ENCODE peak calls at places on chromosomes 16 and 17, in ten cellular contexts. One of them, this sample, is unnamed.

GRCh38 chr17:12024332-12024731 is 3.7 kb downstream of the MAP2K4 start:
- DNase-seq in activated CD8-positive, alpha-beta T cell treated with anti-CD3 and anti-CD28 coated beads for 36 hours: no peak
- DNase-seq in body of pancreas: no peak
- DNase-seq in fibroblast of the aortic adventitia: peak; percentile 56
- DNase-seq in nephron progenitor cell: no peak
- DNase-seq in breast epithelium: no peak
- DNase-seq in fibroblast of mammary gland: peak; percentile 64
- DNase-seq in lung: no peak
- DNase-seq in endothelial cell: no peak
- DNase-seq in foreskin fibroblast: no peak
- DNase-seq in this sample: no peak

GRCh38 chr16:88651276-88651988 is 579 bp upstream of the CYBA start:
- DNase-seq in endothelial cell: peak; percentile 35
- DNase-seq in breast epithelium: no peak
- DNase-seq in body of pancreas: peak; percentile 60
- DNase-seq in nephron progenitor cell: peak; percentile 75
- DNase-seq in lung: peak; percentile 56
- DNase-seq in foreskin fibroblast: peak; percentile 22
- DNase-seq in fibroblast of mammary gland: no peak
- DNase-seq in activated CD8-positive, alpha-beta T cell treated with anti-CD3 and anti-CD28 coated beads for 36 hours: peak; percentile 96
- DNase-seq in fibroblast of the aortic adventitia: no peak
- DNase-seq in this sample: peak; percentile 94

GRCh38 chr17:39199673-39199985 is 454 bp upstream of the RPL19 start:
- DNase-seq in endothelial cell: no peak
- DNase-seq in body of pancreas: no peak
- DNase-seq in nephron progenitor cell: no peak
- DNase-seq in foreskin fibroblast: no peak
- DNase-seq in breast epithelium: no peak
- DNase-seq in lung: no peak
- DNase-seq in fibroblast of the aortic adventitia: no peak
- DNase-seq in activated CD8-positive, alpha-beta T cell treated with anti-CD3 and anti-CD28 coated beads for 36 hours: no peak
- DNase-seq in fibroblast of mammary gland: no peak
- DNase-seq in this sample: no peak

GRCh38 chr16:53714080-53715050 is 10.4 kb downstream of the FTO start:
- DNase-seq in lung: no peak
- DNase-seq in fibroblast of the aortic adventitia: peak; percentile 30
- DNase-seq in nephron progenitor cell: no peak
- DNase-seq in foreskin fibroblast: peak; percentile 38
- DNase-seq in activated CD8-positive, alpha-beta T cell treated with anti-CD3 and anti-CD28 coated beads for 36 hours: no peak
- DNase-seq in fibroblast of mammary gland: peak; percentile 55
- DNase-seq in breast epithelium: no peak
- DNase-seq in endothelial cell: no peak
- DNase-seq in body of pancreas: no peak
- DNase-seq in this sample: no peak

GRCh38 chr17:50889528-50890118 is 23.5 kb upstream of the TOB1 start:
- DNase-seq in breast epithelium: no peak
- DNase-seq in body of pancreas: no peak
- DNase-seq in fibroblast of the aortic adventitia: no peak
- DNase-seq in activated CD8-positive, alpha-beta T cell treated with anti-CD3 and anti-CD28 coated beads for 36 hours: no peak
- DNase-seq in fibroblast of mammary gland: no peak
- DNase-seq in endothelial cell: no peak
- DNase-seq in nephron progenitor cell: no peak
- DNase-seq in lung: no peak
- DNase-seq in foreskin fibroblast: no peak
- DNase-seq in this sample: no peak

GRCh38 chr16:66382966-66383299 is 16.4 kb downstream of the CDH5 start:
- DNase-seq in nephron progenitor cell: no peak
- DNase-seq in lung: no peak
- DNase-seq in foreskin fibroblast: peak; percentile 45
- DNase-seq in fibroblast of the aortic adventitia: peak; percentile 81
- DNase-seq in fibroblast of mammary gland: peak; percentile 63
- DNase-seq in breast epithelium: no peak
- DNase-seq in activated CD8-positive, alpha-beta T cell treated with anti-CD3 and anti-CD28 coated beads for 36 hours: no peak
- DNase-seq in endothelial cell: no peak
- DNase-seq in body of pancreas: no peak
- DNase-seq in this sample: no peak

GRCh38 chr16:55861288-55861687 is 13.9 kb downstream of the CES5A start:
- DNase-seq in fibroblast of mammary gland: no peak
- DNase-seq in body of pancreas: no peak
- DNase-seq in lung: no peak
- DNase-seq in endothelial cell: no peak
- DNase-seq in breast epithelium: no peak
- DNase-seq in nephron progenitor cell: no peak
- DNase-seq in activated CD8-positive, alpha-beta T cell treated with anti-CD3 and anti-CD28 coated beads for 36 hours: no peak
- DNase-seq in fibroblast of the aortic adventitia: no peak
- DNase-seq in foreskin fibroblast: no peak
- DNase-seq in this sample: no peak

GRCh38 chr16:86609115-86609514 is 30.8 kb downstream of the FOXL1 start:
- DNase-seq in activated CD8-positive, alpha-beta T cell treated with anti-CD3 and anti-CD28 coated beads for 36 hours: no peak
- DNase-seq in breast epithelium: no peak
- DNase-seq in endothelial cell: no peak
- DNase-seq in body of pancreas: no peak
- DNase-seq in nephron progenitor cell: no peak
- DNase-seq in fibroblast of the aortic adventitia: peak; percentile 86
- DNase-seq in foreskin fibroblast: peak; percentile 90
- DNase-seq in fibroblast of mammary gland: peak; percentile 64
- DNase-seq in lung: no peak
- DNase-seq in this sample: no peak

GRCh38 chr16:50550035-50550434 is 1.8 kb downstream of the NKD1 start:
- DNase-seq in body of pancreas: no peak
- DNase-seq in fibroblast of the aortic adventitia: no peak
- DNase-seq in lung: no peak
- DNase-seq in breast epithelium: no peak
- DNase-seq in foreskin fibroblast: no peak
- DNase-seq in endothelial cell: no peak
- DNase-seq in fibroblast of mammary gland: no peak
- DNase-seq in activated CD8-positive, alpha-beta T cell treated with anti-CD3 and anti-CD28 coated beads for 36 hours: peak; percentile 27
- DNase-seq in nephron progenitor cell: no peak
- DNase-seq in this sample: no peak

GRCh38 chr17:37745801-37746426 is 1.1 kb upstream of the HNF1B start:
- DNase-seq in activated CD8-positive, alpha-beta T cell treated with anti-CD3 and anti-CD28 coated beads for 36 hours: no peak
- DNase-seq in breast epithelium: no peak
- DNase-seq in nephron progenitor cell: no peak
- DNase-seq in fibroblast of the aortic adventitia: no peak
- DNase-seq in endothelial cell: no peak
- DNase-seq in foreskin fibroblast: no peak
- DNase-seq in fibroblast of mammary gland: no peak
- DNase-seq in body of pancreas: peak; percentile 46
- DNase-seq in lung: no peak
- DNase-seq in this sample: no peak

GRCh38 chr16:894841-895240 is 75.9 kb downstream of the LMF1 start:
- DNase-seq in nephron progenitor cell: no peak
- DNase-seq in foreskin fibroblast: no peak
- DNase-seq in endothelial cell: peak; percentile 26
- DNase-seq in breast epithelium: no peak
- DNase-seq in activated CD8-positive, alpha-beta T cell treated with anti-CD3 and anti-CD28 coated beads for 36 hours: peak; percentile 26
- DNase-seq in fibroblast of the aortic adventitia: no peak
- DNase-seq in lung: no peak
- DNase-seq in body of pancreas: no peak
- DNase-seq in fibroblast of mammary gland: no peak
- DNase-seq in this sample: no peak

GRCh38 chr16:27242868-27243590 is 25.5 kb downstream of the NSMCE1 start:
- DNase-seq in foreskin fibroblast: peak; percentile 90
- DNase-seq in breast epithelium: no peak
- DNase-seq in fibroblast of the aortic adventitia: peak; percentile 88
- DNase-seq in lung: no peak
- DNase-seq in fibroblast of mammary gland: peak; percentile 96
- DNase-seq in body of pancreas: no peak
- DNase-seq in activated CD8-positive, alpha-beta T cell treated with anti-CD3 and anti-CD28 coated beads for 36 hours: peak; percentile 50
- DNase-seq in nephron progenitor cell: peak; percentile 49
- DNase-seq in endothelial cell: peak; percentile 39
- DNase-seq in this sample: no peak
- TF ChIP-seq CTCF in foreskin fibroblast: no peak
- TF ChIP-seq CTCF in breast epithelium: peak; percentile 12
- TF ChIP-seq CTCF in fibroblast of the aortic adventitia: no peak
- TF ChIP-seq CTCF in lung: no peak
- TF ChIP-seq CTCF in fibroblast of mammary gland: no peak
- TF ChIP-seq CTCF in body of pancreas: no peak
- TF ChIP-seq CTCF in activated CD8-positive, alpha-beta T cell treated with anti-CD3 and anti-CD28 coated beads for 36 hours: no peak
- TF ChIP-seq CTCF in nephron progenitor cell: no peak
- TF ChIP-seq CTCF in endothelial cell: no peak
- TF ChIP-seq CTCF in this sample: no peak

GRCh38 chr17:57111386-57111785 is 26.3 kb downstream of the AKAP1 start:
- DNase-seq in activated CD8-positive, alpha-beta T cell treated with anti-CD3 and anti-CD28 coated beads for 36 hours: no peak
- DNase-seq in lung: no peak
- DNase-seq in endothelial cell: no peak
- DNase-seq in fibroblast of mammary gland: no peak
- DNase-seq in foreskin fibroblast: no peak
- DNase-seq in fibroblast of the aortic adventitia: no peak
- DNase-seq in nephron progenitor cell: no peak
- DNase-seq in body of pancreas: no peak
- DNase-seq in breast epithelium: no peak
- DNase-seq in this sample: no peak

GRCh38 chr17:57110579-57111367 is 25.7 kb downstream of the AKAP1 start:
- DNase-seq in fibroblast of the aortic adventitia: no peak
- DNase-seq in activated CD8-positive, alpha-beta T cell treated with anti-CD3 and anti-CD28 coated beads for 36 hours: no peak
- DNase-seq in nephron progenitor cell: no peak
- DNase-seq in fibroblast of mammary gland: no peak
- DNase-seq in endothelial cell: no peak
- DNase-seq in lung: no peak
- DNase-seq in breast epithelium: no peak
- DNase-seq in body of pancreas: no peak
- DNase-seq in foreskin fibroblast: no peak
- DNase-seq in this sample: no peak

GRCh38 chr17:57110152-57110542 is 25.1 kb downstream of the AKAP1 start:
- DNase-seq in foreskin fibroblast: no peak
- DNase-seq in endothelial cell: no peak
- DNase-seq in fibroblast of mammary gland: no peak
- DNase-seq in lung: no peak
- DNase-seq in body of pancreas: no peak
- DNase-seq in breast epithelium: no peak
- DNase-seq in activated CD8-positive, alpha-beta T cell treated with anti-CD3 and anti-CD28 coated beads for 36 hours: no peak
- DNase-seq in fibroblast of the aortic adventitia: no peak
- DNase-seq in nephron progenitor cell: no peak
- DNase-seq in this sample: no peak

GRCh38 chr17:57108656-57109392 is 23.8 kb downstream of the AKAP1 start:
- DNase-seq in endothelial cell: no peak
- DNase-seq in fibroblast of mammary gland: no peak
- DNase-seq in foreskin fibroblast: no peak
- DNase-seq in nephron progenitor cell: no peak
- DNase-seq in breast epithelium: no peak
- DNase-seq in activated CD8-positive, alpha-beta T cell treated with anti-CD3 and anti-CD28 coated beads for 36 hours: no peak
- DNase-seq in fibroblast of the aortic adventitia: no peak
- DNase-seq in body of pancreas: no peak
- DNase-seq in lung: no peak
- DNase-seq in this sample: no peak

DNA sequence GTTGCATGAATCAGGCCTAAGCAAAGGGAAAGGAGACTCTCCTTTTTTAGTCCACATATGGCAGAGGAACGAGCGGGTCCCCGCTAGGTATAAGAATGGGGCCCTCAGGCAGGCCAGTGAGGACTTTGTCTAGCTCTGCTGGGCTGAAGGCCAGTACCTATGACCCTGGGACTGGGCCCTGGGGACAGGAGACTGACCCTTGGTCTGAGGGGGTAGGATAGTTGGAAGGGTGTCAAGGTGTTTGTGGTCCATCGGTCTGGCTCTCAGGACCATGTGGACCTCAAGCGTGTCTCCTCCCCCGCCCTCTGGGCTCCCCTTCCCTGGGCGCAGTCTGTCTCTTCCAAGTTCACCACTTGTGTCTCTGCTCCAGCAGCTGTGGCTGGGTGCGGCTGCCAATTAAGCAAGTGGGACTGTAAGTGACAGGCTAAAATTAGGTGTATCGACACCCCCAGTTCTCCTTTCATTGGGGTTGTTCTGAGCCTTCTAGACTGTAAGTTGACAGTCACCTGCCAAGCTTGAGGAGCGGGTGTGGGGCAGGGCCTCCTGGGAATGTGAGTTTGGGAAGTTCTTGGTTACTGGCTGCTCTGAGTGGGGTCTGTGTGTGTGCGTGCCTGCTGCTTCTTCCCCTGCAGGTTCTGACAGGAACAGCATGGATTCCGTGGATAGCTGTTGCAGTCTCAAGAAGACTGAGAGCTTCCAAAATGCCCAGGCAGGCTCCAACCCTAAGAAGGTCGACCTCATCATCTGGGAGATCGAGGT is 24.5 kb downstream of the AKAP1 start:
- DNase-seq in lung: no peak
- DNase-seq in fibroblast of the aortic adventitia: no peak
- DNase-seq in activated CD8-positive, alpha-beta T cell treated with anti-CD3 and anti-CD28 coated beads for 36 hours: no peak
- DNase-seq in body of pancreas: no peak
- DNase-seq in breast epithelium: no peak
- DNase-seq in fibroblast of mammary gland: no peak
- DNase-seq in nephron progenitor cell: no peak
- DNase-seq in endothelial cell: peak; percentile 23
- DNase-seq in foreskin fibroblast: no peak
- DNase-seq in this sample: no peak
- TF ChIP-seq CTCF in lung: no peak
- TF ChIP-seq CTCF in fibroblast of the aortic adventitia: peak; percentile 16
- TF ChIP-seq CTCF in activated CD8-positive, alpha-beta T cell treated with anti-CD3 and anti-CD28 coated beads for 36 hours: no peak
- TF ChIP-seq CTCF in body of pancreas: no peak
- TF ChIP-seq CTCF in breast epithelium: peak; percentile 25
- TF ChIP-seq CTCF in fibroblast of mammary gland: peak; percentile 3
- TF ChIP-seq CTCF in nephron progenitor cell: peak; percentile 33
- TF ChIP-seq CTCF in endothelial cell: peak; percentile 7
- TF ChIP-seq CTCF in foreskin fibroblast: no peak
- TF ChIP-seq CTCF in this sample: no peak

DNA sequence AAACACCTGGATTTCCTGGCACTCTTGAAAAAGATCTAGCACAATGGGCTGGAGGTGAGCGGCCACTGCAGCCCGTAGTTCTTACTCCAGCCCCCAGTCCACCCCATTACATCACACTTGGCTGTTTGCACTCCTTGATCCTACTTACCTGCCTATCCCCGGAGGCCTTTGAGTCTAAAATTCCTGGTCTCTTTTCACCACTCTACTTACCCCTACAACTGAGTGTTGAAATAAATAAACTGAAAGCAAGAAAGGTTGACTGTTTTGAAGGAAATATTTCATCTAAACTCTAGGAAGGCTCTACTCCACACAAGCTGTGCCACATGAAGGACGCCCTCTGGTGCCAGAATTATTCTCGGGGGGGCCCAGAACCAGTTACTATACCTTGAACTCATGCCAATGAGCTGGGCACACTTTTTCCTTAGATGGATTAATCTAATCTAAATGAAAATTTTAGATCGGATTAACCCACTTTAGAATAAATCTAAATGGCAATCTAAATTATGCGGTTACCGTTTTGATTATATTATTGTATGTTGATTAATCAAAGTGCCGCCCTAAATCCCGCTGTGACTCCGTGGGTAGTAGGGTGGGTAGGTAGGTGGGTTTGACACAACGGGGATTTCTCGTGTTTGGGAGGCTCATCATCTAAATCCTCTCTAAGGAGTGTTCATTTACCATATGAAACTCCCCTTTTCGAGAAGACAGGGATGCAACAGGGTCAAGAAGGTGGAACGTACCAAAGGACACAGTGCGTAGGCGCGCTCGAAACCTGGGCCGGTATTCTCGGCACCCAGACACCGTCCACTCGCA is 651 bp upstream of the EIF1 start:
- DNase-seq in endothelial cell: peak; percentile 25
- DNase-seq in fibroblast of mammary gland: no peak
- DNase-seq in lung: peak; percentile 66
- DNase-seq in foreskin fibroblast: peak; percentile 64
- DNase-seq in breast epithelium: no peak
- DNase-seq in nephron progenitor cell: no peak
- DNase-seq in fibroblast of the aortic adventitia: peak; percentile 43
- DNase-seq in activated CD8-positive, alpha-beta T cell treated with anti-CD3 and anti-CD28 coated beads for 36 hours: peak; percentile 82
- DNase-seq in body of pancreas: peak; percentile 81
- DNase-seq in this sample: no peak
- TF ChIP-seq CTCF in endothelial cell: no peak
- TF ChIP-seq CTCF in fibroblast of mammary gland: peak; percentile 4
- TF ChIP-seq CTCF in lung: peak; percentile 14
- TF ChIP-seq CTCF in foreskin fibroblast: peak; percentile 10
- TF ChIP-seq CTCF in breast epithelium: no peak
- TF ChIP-seq CTCF in nephron progenitor cell: no peak
- TF ChIP-seq CTCF in fibroblast of the aortic adventitia: no peak
- TF ChIP-seq CTCF in activated CD8-positive, alpha-beta T cell treated with anti-CD3 and anti-CD28 coated beads for 36 hours: peak; percentile 44
- TF ChIP-seq CTCF in body of pancreas: no peak
- TF ChIP-seq CTCF in this sample: peak; percentile 40

GRCh38 chr16:3992297-3993051 is 112.0 kb upstream of the CREBBP start:
- DNase-seq in breast epithelium: no peak
- DNase-seq in body of pancreas: peak; percentile 71
- DNase-seq in nephron progenitor cell: peak; percentile 46
- DNase-seq in fibroblast of the aortic adventitia: no peak
- DNase-seq in endothelial cell: no peak
- DNase-seq in activated CD8-positive, alpha-beta T cell treated with anti-CD3 and anti-CD28 coated beads for 36 hours: peak; percentile 11
- DNase-seq in foreskin fibroblast: no peak
- DNase-seq in lung: peak; percentile 75
- DNase-seq in fibroblast of mammary gland: no peak
- DNase-seq in this sample: no peak
- TF ChIP-seq CTCF in breast epithelium: no peak
- TF ChIP-seq CTCF in body of pancreas: no peak
- TF ChIP-seq CTCF in nephron progenitor cell: no peak
- TF ChIP-seq CTCF in fibroblast of the aortic adventitia: no peak
- TF ChIP-seq CTCF in endothelial cell: no peak
- TF ChIP-seq CTCF in activated CD8-positive, alpha-beta T cell treated with anti-CD3 and anti-CD28 coated beads for 36 hours: no peak
- TF ChIP-seq CTCF in foreskin fibroblast: no peak
- TF ChIP-seq CTCF in lung: peak; percentile 12
- TF ChIP-seq CTCF in fibroblast of mammary gland: no peak
- TF ChIP-seq CTCF in this sample: peak; percentile 17

This sample was measured in GM13977.